ENCODE peak calls at places on chromosomes 11 and 22, in nine cellular contexts. H, N, X, D, A, S, F, W and J are unnamed samples.

GRCh38 chr11:11077898-11078297 is 220.0 kb upstream of the ZBED5 start:
- DNase-seq in H (no peak), N (no peak), X (no peak), D (no peak), A (no peak), S (no peak), F (no peak), W (no peak), J (no peak)

GRCh38 chr11:2314525-2315394 is 12.9 kb downstream of the TSPAN32 start:
- DNase-seq in H (peak; percentile 98), N (peak; percentile 82), X (peak; percentile 79), D (peak; percentile 67), A (no peak), S (no peak), F (no peak), W (peak; percentile 24), J (no peak)

GRCh38 chr11:72338741-72339140 is 94.8 kb upstream of the PHOX2A start:
- DNase-seq in H (no peak), N (no peak), X (no peak), D (no peak), A (no peak), S (no peak), F (no peak), W (no peak), J (no peak)

GRCh38 chr22:27810566-27810965 is 9.0 kb upstream of the MN1 start:
- DNase-seq in H (peak; percentile 93), N (no peak), X (no peak), D (peak; percentile 47), A (no peak), S (no peak), F (no peak), W (no peak), J (no peak)

GRCh38 chr11:74702383-74703007 is 28.7 kb downstream of the CHRDL2 start:
- DNase-seq in H (peak; percentile 86), N (peak; percentile 59), X (peak; percentile 81), D (peak; percentile 67), A (peak; percentile 38), S (peak; percentile 86), F (peak; percentile 81), W (peak; percentile 73), J (peak; percentile 42)

GRCh38 chr11:71129624-71130023 is 122.8 kb downstream of the SHANK2 start:
- DNase-seq in H (no peak), N (no peak), X (peak; percentile 24), D (no peak), A (no peak), S (no peak), F (no peak), W (no peak), J (no peak)

GRCh38 chr11:112292785-112293407 is 32.2 kb upstream of the PLET1 start:
- DNase-seq in H (peak; percentile 70), N (peak; percentile 77), X (no peak), D (no peak), A (no peak), S (no peak), F (no peak), W (peak; percentile 76), J (peak; percentile 88)

GRCh38 chr11:44437122-44437521 is 127.2 kb upstream of the ALX4 start:
- DNase-seq in H (no peak), N (no peak), X (no peak), D (no peak), A (no peak), S (no peak), F (no peak), W (no peak), J (no peak)

GRCh38 chr11:101748572-101748971 is 164.8 kb upstream of the TRPC6 start:
- DNase-seq in H (no peak), N (no peak), X (no peak), D (no peak), A (no peak), S (peak; percentile 33), F (no peak), W (no peak), J (no peak)

GRCh38 chr22:48250286-48250895 is 1487.9 kb downstream of the TBC1D22A start:
- DNase-seq in H (peak; percentile 45), N (no peak), X (peak; percentile 62), D (no peak), A (no peak), S (no peak), F (no peak), W (no peak), J (no peak)

GRCh38 chr11:111465400-111465799 is 46.8 kb downstream of the BTG4 start:
- DNase-seq in H (no peak), N (no peak), X (no peak), D (no peak), A (no peak), S (no peak), F (no peak), W (no peak), J (no peak)

GRCh38 chr11:27095050-27095449 is 54.4 kb downstream of the BBOX1 start:
- DNase-seq in H (no peak), N (no peak), X (no peak), D (no peak), A (no peak), S (no peak), F (no peak), W (no peak), J (no peak)

GRCh38 chr11:74849525-74850391 is 99.1 kb downstream of the XRRA1 start:
- DNase-seq in H (no peak), N (no peak), X (no peak), D (no peak), A (no peak), S (peak; percentile 71), F (peak; percentile 62), W (no peak), J (no peak)

GRCh38 chr11:1553808-1554594 is 18.1 kb downstream of the DUSP8 start:
- DNase-seq in H (no peak), N (peak; percentile 94), X (no peak), D (peak; percentile 89), A (no peak), S (peak; percentile 82), F (peak; percentile 68), W (no peak), J (no peak)

GRCh38 chr11:10498022-10498400 is 42.9 kb downstream of the AMPD3 start:
- DNase-seq in H (peak; percentile 53), N (no peak), X (no peak), D (no peak), A (no peak), S (no peak), F (no peak), W (no peak), J (no peak)

GRCh38 chr11:26792956-26793355 is 71.1 kb upstream of the SLC5A12 start:
- DNase-seq in H (no peak), N (no peak), X (no peak), D (no peak), A (no peak), S (no peak), F (no peak), W (no peak), J (no peak)

GRCh38 chr11:8604078-8604723 is 10.2 kb upstream of the STK33 start:
- DNase-seq in H (peak; percentile 84), N (peak; percentile 68), X (no peak), D (peak; percentile 67), A (peak; percentile 63), S (peak; percentile 85), F (peak; percentile 88), W (peak; percentile 53), J (no peak)

GRCh38 chr11:87878373-87878779 is 296.9 kb downstream of the RAB38 start:
- DNase-seq in H (no peak), N (no peak), X (no peak), D (no peak), A (peak; percentile 21), S (peak; percentile 63), F (no peak), W (peak; percentile 43), J (peak; percentile 37)

GRCh38 chr11:111428113-111428876 is 49.2 kb upstream of the POU2AF1 start:
- DNase-seq in H (no peak), N (no peak), X (no peak), D (no peak), A (no peak), S (no peak), F (no peak), W (no peak), J (no peak)

GRCh38 chr11:130907229-130907628 is 9.1 kb downstream of the SNX19 start:
- DNase-seq in H (no peak), N (no peak), X (no peak), D (no peak), A (no peak), S (no peak), F (no peak), W (no peak), J (no peak)

GRCh38 chr11:130906616-130907015 is 9.7 kb downstream of the SNX19 start:
- DNase-seq in H (no peak), N (no peak), X (no peak), D (no peak), A (no peak), S (no peak), F (no peak), W (peak; percentile 62), J (no peak)

GRCh38 chr11:130902380-130902779 is 13.9 kb downstream of the SNX19 start:
- DNase-seq in H (no peak), N (no peak), X (no peak), D (no peak), A (no peak), S (no peak), F (no peak), W (no peak), J (no peak)

GRCh38 chr11:130905512-130905911 is 10.8 kb downstream of the SNX19 start:
- DNase-seq in H (no peak), N (no peak), X (no peak), D (no peak), A (no peak), S (no peak), F (no peak), W (no peak), J (no peak)

GRCh38 chr11:130904380-130904779 is 11.9 kb downstream of the SNX19 start:
- DNase-seq in H (no peak), N (no peak), X (no peak), D (no peak), A (no peak), S (peak; percentile 39), F (no peak), W (no peak), J (no peak)
- H3K36me3 ChIP-seq in H (peaks cover 51% of the 10 kb centered on the region), N (peaks cover 94% of the 10 kb centered on the region), X (peaks cover 100% of the 10 kb centered on the region), D (no peaks in the 10 kb centered on the region), A (peaks cover 47% of the 10 kb centered on the region), S (peaks cover 13% of the 10 kb centered on the region), F (peaks cover 10% of the 10 kb centered on the region), W (peaks cover 30% of the 10 kb centered on the region), J (peaks cover 73% of the 10 kb centered on the region)

GRCh38 chr22:42645938-42646568 is 3.1 kb downstream of the CYB5R3 start:
- DNase-seq in H (no peak), N (peak; percentile 59), X (no peak), D (peak; percentile 56), A (no peak), S (no peak), F (no peak), W (no peak), J (no peak)
- H3K27ac ChIP-seq in H (peak overlapping the region; percentile 95), N (peak overlapping the region; percentile 87), X (peak overlapping the region; percentile 81), D (peak overlapping the region; percentile 98), A (no peak overlapping the region), S (no peak overlapping the region), F (no peak overlapping the region), W (peak overlapping the region; percentile 3), J (no peak overlapping the region)

GRCh38 chr22:45322873-45323525 is 13.3 kb downstream of the FAM118A start:
- DNase-seq in H (no peak), N (no peak), X (peak; percentile 18), D (no peak), A (no peak), S (no peak), F (no peak), W (no peak), J (no peak)
- TF ChIP-seq POLR2AphosphoS5 in H (no peak), N (no peak), X (no peak), D (no peak), A (no peak), S (no peak), F (no peak), W (no peak), J (no peak)

GRCh38 chr11:65865550-65866172 is 5.4 kb downstream of the MUS81 start:
- DNase-seq in H (no peak), N (no peak), X (no peak), D (no peak), A (no peak), S (no peak), F (no peak), W (no peak), J (no peak)
- H3K36me3 ChIP-seq in H (peaks cover 55% of the 10 kb centered on the region), N (peaks cover 62% of the 10 kb centered on the region), X (peaks cover 70% of the 10 kb centered on the region), D (no peaks in the 10 kb centered on the region), A (peaks cover 7% of the 10 kb centered on the region), S (peaks cover 4% of the 10 kb centered on the region), F (peaks cover 5% of the 10 kb centered on the region), W (peaks cover 50% of the 10 kb centered on the region), J (peaks cover 43% of the 10 kb centered on the region)